ENCODE peak calls at places on chromosomes 6 and 20, in five cellular contexts. F is tibial artery, N is SK-N-SH, V is kidney, A is aorta. D is an unnamed sample.
A peak's percentile ranks its signal among the peaks of the same experiment; 100 is the strongest.

GRCh38 chr6:168873266-168873665 is 380.4 kb downstream of the THBS2 start:
- DNase-seq in F (no peak), N (no peak), V (no peak), A (no peak), D (no peak)

GRCh38 chr20:7159903-7160302 is 392.4 kb downstream of the BMP2 start:
- DNase-seq in F (no peak), N (no peak), V (no peak), A (no peak), D (no peak)

GRCh38 chr6:133376743-133377142 is 135.6 kb downstream of the EYA4 start:
- DNase-seq in F (no peak), N (no peak), V (no peak), A (no peak), D (no peak)

GRCh38 chr20:53816872-53817398 is 223.3 kb upstream of the ZNF217 start:
- DNase-seq in F (no peak), N (no peak), V (no peak), A (no peak), D (no peak)

GRCh38 chr6:16947461-16948159 is 154.2 kb upstream of the STMND1 start:
- DNase-seq in F (peak; percentile 54), N (no peak), V (no peak), A (no peak), D (no peak)

GRCh38 chr6:133208183-133208755 is 32.9 kb upstream of the EYA4 start:
- DNase-seq in F (no peak), N (no peak), V (no peak), A (no peak), D (no peak)

GRCh38 chr6:27547157-27548075 is 74.5 kb upstream of the ZNF184 start:
- DNase-seq in F (no peak), N (peak; percentile 20), V (no peak), A (no peak), D (no peak)

GRCh38 chr6:35195120-35195780 is 18.5 kb upstream of the SCUBE3 start:
- DNase-seq in F (no peak), N (no peak), V (no peak), A (no peak), D (no peak)

GRCh38 chr20:39069976-39070375 is 107.8 kb downstream of the DHX35 start:
- DNase-seq in F (no peak), N (no peak), V (no peak), A (no peak), D (no peak)

GRCh38 chr6:31139599-31139998 is 733 bp upstream of the PSORS1C2 start:
- DNase-seq in F (no peak), N (no peak), V (no peak), A (no peak), D (no peak)

GRCh38 chr20:10077886-10078285 is 43.1 kb downstream of the ANKEF1 start:
- DNase-seq in F (no peak), N (no peak), V (no peak), A (no peak), D (no peak)

GRCh38 chr6:163457637-163458561 is 43.4 kb downstream of the QKI start:
- DNase-seq in F (peak; percentile 44), N (no peak), V (no peak), A (no peak), D (no peak)

GRCh38 chr6:11685411-11686093 is 93.1 kb downstream of the ADTRP start:
- DNase-seq in F (no peak), N (no peak), V (no peak), A (no peak), D (no peak)

GRCh38 chr20:25059866-25060465 is 2.0 kb upstream of the ACSS1 start:
- DNase-seq in F (peak; percentile 13), N (no peak), V (peak; percentile 59), A (no peak), D (peak; percentile 75)

GRCh38 chr6:16697437-16698162 is 63.7 kb downstream of the ATXN1 start:
- DNase-seq in F (no peak), N (no peak), V (no peak), A (no peak), D (no peak)

GRCh38 chr20:32963176-32963575 is 41.1 kb downstream of the SUN5 start:
- DNase-seq in F (no peak), N (peak; percentile 5), V (peak; percentile 42), A (no peak), D (peak; percentile 63)

GRCh38 chr6:164749126-164749758 is 560.2 kb downstream of the C6orf118 start:
- DNase-seq in F (no peak), N (peak; percentile 61), V (peak; percentile 82), A (peak; percentile 66), D (no peak)

GRCh38 chr20:64214113-64214512 is 41.4 kb upstream of the PCMTD2 start:
- DNase-seq in F (no peak), N (no peak), V (no peak), A (no peak), D (no peak)

GRCh38 chr20:35547319-35547718 is 5.4 kb downstream of the ERGIC3 start:
- DNase-seq in F (no peak), N (no peak), V (no peak), A (peak; percentile 13), D (peak; percentile 17)

GRCh38 chr20:52992632-52993031 is 20.5 kb downstream of the TSHZ2 start:
- DNase-seq in F (no peak), N (no peak), V (no peak), A (no peak), D (no peak)

GRCh38 chr6:144314562-144314961 is 29.4 kb downstream of the UTRN start:
- DNase-seq in F (no peak), N (no peak), V (no peak), A (no peak), D (no peak)

GRCh38 chr20:63768591-63769515 is 29.3 kb downstream of the SLC2A4RG start:
- DNase-seq in F (no peak), N (no peak), V (peak; percentile 53), A (no peak), D (no peak)

GRCh38 chr6:63487123-63487813 is 85.0 kb upstream of the LOC128125822 start:
- DNase-seq in F (no peak), N (no peak), V (no peak), A (no peak), D (no peak)

GRCh38 chr20:41769650-41770049 is 151.5 kb upstream of the CHD6 start:
- DNase-seq in F (no peak), N (no peak), V (no peak), A (no peak), D (no peak)

GRCh38 chr6:156781882-156782631 is 4.9 kb downstream of the ARID1B start:
- DNase-seq in F (no peak), N (no peak), V (no peak), A (no peak), D (no peak)

GRCh38 chr6:5063617-5064016 is 21.5 kb upstream of the PPP1R3G start:
- DNase-seq in F (no peak), N (no peak), V (no peak), A (no peak), D (no peak)

GRCh38 chr6:139926711-139927110 is 552.3 kb upstream of the CITED2 start:
- DNase-seq in F (no peak), N (no peak), V (no peak), A (no peak), D (no peak)

GRCh38 chr6:123016431-123017110 is 20.5 kb downstream of the CLVS2 start:
- DNase-seq in F (no peak), N (no peak), V (no peak), A (no peak), D (no peak)

GRCh38 chr6:90328004-90328403 is 31.4 kb upstream of the BACH2 start:
- DNase-seq in F (no peak), N (peak; percentile 45), V (no peak), A (no peak), D (no peak)

GRCh38 chr6:151681426-151682059 is 125.9 kb upstream of the ESR1 start:
- DNase-seq in F (no peak), N (no peak), V (no peak), A (no peak), D (no peak)

GRCh38 chr20:49562341-49563014 is 5.5 kb downstream of the PTGIS start:
- DNase-seq in F (peak; percentile 94), N (no peak), V (peak; percentile 91), A (peak; percentile 94), D (no peak)
- H3K4me3 ChIP-seq in F (no peak overlapping the region), N (no peak overlapping the region), V (no peak overlapping the region), A (no peak overlapping the region), D (no peak overlapping the region)

DNA sequence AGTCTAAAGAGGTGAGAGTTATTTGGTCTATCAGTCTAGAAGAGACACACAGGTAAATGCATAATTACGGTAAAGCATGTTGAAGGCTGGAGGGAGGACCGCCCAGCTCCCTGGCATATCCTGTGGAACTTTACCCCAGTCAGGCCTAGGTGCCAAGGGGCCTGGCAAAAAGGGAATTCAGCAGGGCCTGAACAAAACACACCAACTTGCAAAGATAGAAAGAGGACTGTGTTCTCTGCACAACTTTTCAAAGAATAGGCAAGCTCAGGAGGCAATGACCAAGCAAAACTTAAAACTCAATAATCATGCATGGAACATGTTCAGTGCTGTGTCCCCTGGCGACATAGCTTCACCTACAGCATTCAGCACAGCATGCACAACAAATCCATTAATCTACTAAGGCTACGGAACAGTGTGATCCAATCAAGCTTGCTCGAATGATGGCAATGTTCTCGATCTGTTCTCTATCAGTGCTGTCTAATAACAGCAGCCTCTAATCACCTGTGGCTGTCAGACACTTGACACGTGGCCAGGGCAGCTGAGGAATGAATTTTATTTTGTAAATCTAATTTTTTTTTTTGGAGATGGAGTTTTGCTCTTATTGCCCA is 27.6 kb downstream of the ZMYND8 start:
- DNase-seq in F (no peak), N (no peak), V (no peak), A (no peak), D (no peak)
- H3K27ac ChIP-seq in F (peak overlapping the region; percentile 80), N (peak overlapping the region; percentile 35), V (peak overlapping the region; percentile 66), A (peak overlapping the region; percentile 3), D (peak overlapping the region; percentile 86)

DNA sequence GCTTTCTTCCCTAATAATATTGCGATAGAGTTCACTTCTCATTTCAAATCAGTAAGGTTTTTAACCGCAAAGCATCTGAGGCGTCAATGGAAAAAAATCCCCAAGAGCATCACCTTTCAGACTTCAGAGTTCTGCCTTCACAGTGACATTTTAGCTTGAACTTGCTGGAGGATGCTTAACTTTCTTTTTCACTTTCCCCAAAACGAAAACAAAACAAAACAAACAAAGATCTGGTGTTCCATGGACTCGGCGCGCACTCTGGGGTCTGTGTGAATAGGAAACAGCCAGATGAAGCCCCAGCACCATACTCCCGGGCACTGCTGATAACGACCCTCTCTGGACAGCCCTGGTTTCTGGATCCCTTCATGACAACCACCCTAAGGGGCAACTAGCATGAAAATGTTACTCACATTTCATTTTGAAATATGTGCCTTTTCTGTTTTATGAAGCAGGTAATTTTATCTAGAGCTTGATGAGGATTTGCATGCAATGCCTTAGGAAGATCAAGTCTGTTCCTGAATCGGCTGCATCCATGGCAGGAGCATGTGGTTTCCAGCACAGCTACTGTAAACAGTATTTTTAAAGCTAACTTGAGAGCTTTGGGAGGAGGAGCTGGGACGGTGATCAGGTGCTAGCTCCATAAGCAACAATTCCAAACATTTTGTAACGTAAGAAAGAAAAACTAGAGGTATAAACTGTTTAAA is 44.5 kb downstream of the RAMACL start:
- DNase-seq in F (no peak), N (peak; percentile 34), V (no peak), A (no peak), D (no peak)
- H3K4me3 ChIP-seq in F (no peak overlapping the region), N (no peak overlapping the region), V (no peak overlapping the region), A (no peak overlapping the region), D (no peak overlapping the region)

GRCh38 chr6:71420693-71421328 is 132.2 kb downstream of the OGFRL1 start:
- DNase-seq in F (peak; percentile 96), N (peak; percentile 92), V (peak; percentile 98), A (peak; percentile 97), D (peak; percentile 90)
- H3K27ac ChIP-seq in F (peak overlapping the region; percentile 97), N (peak overlapping the region; percentile 67), V (peak overlapping the region; percentile 97), A (peak overlapping the region; percentile 73), D (peak overlapping the region; percentile 91)